ENCODE peak calls at places on chromosome 15, in four cellular contexts. Y, H, S and O are unnamed samples.

GRCh38 chr15:39066677-39067076 is 502.1 kb upstream of the RASGRP1 start:
- DNase-seq in Y (no peak), H (no peak), S (no peak), O (no peak)

GRCh38 chr15:101215681-101216080 is 36.2 kb downstream of the CHSY1 start:
- DNase-seq in S (no peak), Y (no peak), H (no peak), O (no peak)

GRCh38 chr15:29773816-29774215 is 48.5 kb downstream of the TJP1 start:
- DNase-seq in H (no peak), S (no peak), Y (no peak), O (no peak)

GRCh38 chr15:72342385-72342784 is 22.4 kb upstream of the CELF6 start:
- DNase-seq in S (no peak), H (peak), Y (peak), O (peak)

GRCh38 chr15:97849183-97849582 is 111.3 kb upstream of the ARRDC4 start:
- DNase-seq in H (no peak), Y (no peak), S (no peak), O (no peak)

GRCh38 chr15:35000511-35000910 is 12.4 kb upstream of the ZNF770 start:
- DNase-seq in S (no peak), Y (no peak), H (peak), O (no peak)

GRCh38 chr15:82921242-82921641 is 31.3 kb downstream of the HOMER2 start:
- DNase-seq in H (peak), Y (no peak), S (no peak), O (no peak)

GRCh38 chr15:94924971-94925593 is 693.7 kb downstream of the MCTP2 start:
- DNase-seq in S (no peak), H (no peak), Y (no peak), O (no peak)

GRCh38 chr15:34101366-34102174 is at the start of the genes EMC7 and PGBD4:
- DNase-seq in S (peak), Y (peak), H (peak), O (peak)

GRCh38 chr15:39411102-39411989 is 169.5 kb upstream of the THBS1 start:
- DNase-seq in H (no peak), S (peak), Y (no peak), O (no peak)

GRCh38 chr15:65369651-65370050 is 8.2 kb downstream of the IGDCC3 start:
- DNase-seq in S (no peak), Y (no peak), H (no peak), O (no peak)

GRCh38 chr15:42955518-42955917 is 34.9 kb upstream of the TTBK2 start:
- DNase-seq in S (no peak), H (no peak), Y (no peak), O (no peak)

GRCh38 chr15:98717942-98718341 is 69.6 kb downstream of the IGF1R start:
- DNase-seq in H (no peak), Y (no peak), S (no peak), O (no peak)

GRCh38 chr15:77632760-77633133 is at the start of gene LINGO1:
- DNase-seq in H (peak), Y (no peak), S (no peak), O (peak)

GRCh38 chr15:95848126-95848525 is 482.4 kb upstream of the NR2F2 start:
- DNase-seq in Y (no peak), S (no peak), H (no peak), O (no peak)

GRCh38 chr15:45842151-45842550 is 207.3 kb downstream of the SQOR start:
- DNase-seq in H (no peak), Y (peak), S (no peak), O (no peak)

GRCh38 chr15:33440911-33441310 is 130.1 kb downstream of the RYR3 start:
- DNase-seq in S (no peak), Y (no peak), H (no peak), O (no peak)

GRCh38 chr15:58222698-58223097 is 84.5 kb downstream of the AQP9 start:
- DNase-seq in H (peak), S (no peak), Y (no peak), O (no peak)

GRCh38 chr15:63492541-63493077 is 11.8 kb upstream of the USP3 start:
- DNase-seq in H (no peak), Y (no peak), S (no peak), O (no peak)

GRCh38 chr15:33283603-33284002 is 27.2 kb upstream of the RYR3 start:
- DNase-seq in Y (no peak), H (no peak), S (no peak), O (no peak)

GRCh38 chr15:62765916-62766315 is 276.6 kb upstream of the TPM1 start:
- DNase-seq in Y (no peak), S (no peak), H (no peak), O (no peak)

GRCh38 chr15:72368315-72368714 is 7.5 kb downstream of the HEXA start:
- DNase-seq in Y (no peak), S (no peak), H (no peak), O (no peak)

DNA sequence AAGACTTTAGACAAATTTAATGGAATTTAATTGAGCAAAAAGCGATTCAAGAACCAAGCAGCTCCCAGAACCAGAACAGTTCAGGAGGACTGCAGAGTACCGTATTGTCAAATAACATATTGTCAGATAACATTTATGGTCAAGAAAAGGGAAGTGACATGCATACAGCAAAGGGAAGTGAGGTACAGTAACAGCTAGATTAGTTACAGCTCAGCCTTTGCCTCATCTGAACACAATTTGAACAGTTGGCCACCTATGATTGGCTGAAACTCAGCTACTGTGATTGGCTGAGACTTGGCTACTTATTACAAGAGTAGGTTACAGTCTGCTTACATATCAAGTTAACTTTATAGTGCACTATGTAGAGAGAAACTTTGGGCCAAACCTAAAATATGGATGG is 21.9 kb downstream of the ZFAND6 start:
- DNase-seq in S (no peak), Y (no peak), H (no peak), O (no peak)
- TF ChIP-seq TARDBP in S (no peak), Y (no peak), H (no peak), O (no peak)

DNA sequence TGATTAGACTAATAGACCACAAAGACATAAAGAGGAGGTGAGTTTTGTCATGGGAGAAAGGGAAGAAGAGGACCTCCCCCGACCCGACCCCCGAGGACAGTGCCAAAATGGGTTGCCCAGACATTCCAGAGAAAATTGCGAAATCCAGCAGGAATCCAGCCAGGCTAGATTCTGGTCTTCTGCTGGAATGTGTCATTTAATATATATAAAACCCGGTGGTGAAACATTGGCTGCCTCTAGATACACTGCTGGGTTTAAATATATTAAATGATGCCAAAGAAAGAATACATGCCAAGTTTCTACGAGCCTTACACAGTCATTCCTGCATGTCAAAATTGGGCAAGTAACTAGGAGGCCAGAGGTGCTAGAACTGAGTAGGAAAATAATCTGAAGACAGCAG is 45.3 kb upstream of the SPESP1 start:
- DNase-seq in S (no peak), Y (no peak), H (no peak), O (no peak)
- TF ChIP-seq TARDBP in S (no peak), Y (no peak), H (no peak), O (no peak)

GRCh38 chr15:67174864-67175573 is 79.4 kb downstream of the AAGAB start:
- DNase-seq in H (no peak), S (no peak), Y (no peak), O (no peak)

GRCh38 chr15:67176195-67176971 is 78.1 kb downstream of the AAGAB start:
- DNase-seq in S (no peak), H (no peak), Y (no peak), O (no peak)

GRCh38 chr15:67173786-67174185 is 80.7 kb downstream of the AAGAB start:
- DNase-seq in H (no peak), S (no peak), Y (no peak), O (no peak)

GRCh38 chr15:67174446-67174845 is 80.0 kb downstream of the AAGAB start:
- DNase-seq in Y (no peak), H (no peak), S (no peak), O (no peak)

DNA sequence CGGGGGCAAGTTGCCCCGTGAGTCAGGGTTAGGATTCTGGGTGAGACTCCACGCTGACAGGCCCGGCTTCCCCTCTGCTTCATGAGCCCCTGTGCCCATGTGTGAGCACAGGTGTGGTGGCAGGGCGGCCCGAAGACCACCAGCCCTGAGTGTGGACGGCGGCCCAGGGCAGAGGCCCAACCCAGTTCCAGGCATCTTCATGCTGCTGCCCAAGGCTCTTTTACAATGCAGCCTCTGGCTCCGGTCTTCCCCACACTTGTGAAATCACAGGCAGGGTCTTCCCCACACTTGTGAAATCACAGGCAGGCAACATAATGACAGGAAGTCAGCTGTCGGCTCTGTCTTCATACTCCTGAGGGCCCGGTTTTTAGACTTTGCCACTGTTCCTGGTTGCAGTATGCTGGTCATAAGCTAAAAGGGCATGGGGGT is 78.8 kb downstream of the AAGAB start:
- DNase-seq in Y (no peak), S (peak), H (no peak), O (no peak)
- TF ChIP-seq TARDBP in Y (no peak), S (no peak), H (no peak), O (no peak)

GRCh38 chr15:70477750-70478250 is 285.6 kb downstream of the UACA start:
- DNase-seq in H (no peak), S (no peak), Y (no peak), O (no peak)

GRCh38 chr15:70479056-70479455 is 284.3 kb downstream of the UACA start:
- DNase-seq in H (no peak), S (no peak), Y (no peak), O (no peak)

GRCh38 chr15:70478251-70478990 is 284.9 kb downstream of the UACA start:
- DNase-seq in H (no peak), S (no peak), Y (no peak), O (no peak)

GRCh38 chr15:70480196-70480856 is 283.0 kb downstream of the UACA start:
- DNase-seq in H (no peak), Y (no peak), S (no peak), O (no peak)

DNA sequence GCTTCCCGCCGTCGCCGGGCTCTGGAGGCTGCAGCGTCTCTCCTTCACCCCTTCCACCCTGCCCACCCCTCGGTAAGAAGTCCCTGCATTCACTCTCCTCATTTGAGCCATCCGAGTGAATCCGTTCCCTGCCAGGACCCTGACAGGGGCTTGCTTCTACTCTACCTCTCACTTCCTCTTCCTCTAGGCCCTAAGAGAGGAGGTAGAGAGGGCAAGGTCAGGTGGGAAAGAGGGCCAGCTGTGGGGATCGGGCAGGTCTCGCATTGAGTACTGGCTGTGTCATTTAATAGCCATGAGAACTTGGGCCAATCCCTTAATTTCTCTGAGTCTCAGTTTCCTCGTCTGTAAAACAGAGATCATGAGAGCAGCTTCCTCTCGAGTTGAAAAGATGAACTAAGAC is 283.6 kb downstream of the UACA start:
- DNase-seq in H (no peak), Y (no peak), S (no peak), O (no peak)
- TF ChIP-seq TARDBP in H (no peak), Y (no peak), S (no peak), O (no peak)